ENCODE peak calls at places on chromosomes 5 and 9, in six cellular contexts. P is A549, Z is K562, O is endothelial cell of umbilical vein, J is GM12878, G is HepG2. H is an unnamed sample.

GRCh38 chr5:56829137-56829536 is 13.8 kb downstream of the MAP3K1 start:
- DNase-seq in J (no peak), P (no peak), G (no peak), Z (no peak), O (no peak), H (peak)

GRCh38 chr5:35248843-35249780 is 18.8 kb upstream of the PRLR start:
- DNase-seq in J (no peak), O (no peak), G (no peak), Z (no peak), P (no peak), H (no peak)

GRCh38 chr9:133403766-133404439 is 13.9 kb downstream of the REXO4 start:
- DNase-seq in P (peak), J (no peak), O (peak), G (peak), Z (peak), H (peak)

GRCh38 chr9:137049544-137050449 is 3.8 kb upstream of the NPDC1 start:
- DNase-seq in O (peak), G (no peak), J (no peak), Z (peak), P (peak), H (peak)

GRCh38 chr5:91390268-91390667 is 7.2 kb upstream of the ARRDC3 start:
- DNase-seq in P (no peak), O (no peak), J (no peak), G (no peak), Z (no peak), H (no peak)

GRCh38 chr9:99822096-99822595 is 461 bp downstream of the NR4A3 start:
- DNase-seq in P (no peak), J (no peak), O (no peak), G (no peak), Z (no peak), H (peak)

GRCh38 chr5:131270809-131271208 is 7.0 kb downstream of the CDC42SE2 start:
- DNase-seq in O (no peak), P (no peak), Z (no peak), G (no peak), J (no peak), H (no peak)

GRCh38 chr9:33130501-33130900 is 36.6 kb downstream of the B4GALT1 start:
- DNase-seq in Z (no peak), J (no peak), G (no peak), P (no peak), O (peak), H (peak)

GRCh38 chr9:101571114-101571513 is 23.7 kb downstream of the PPP3R2 start:
- DNase-seq in G (no peak), P (no peak), O (no peak), J (no peak), Z (no peak), H (no peak)

GRCh38 chr9:100670719-100671118 is 92.8 kb downstream of the CAVIN4 start:
- DNase-seq in P (no peak), Z (no peak), J (no peak), G (no peak), O (no peak), H (no peak)

GRCh38 chr9:4366649-4367330 is 66.9 kb upstream of the GLIS3 start:
- DNase-seq in O (peak), G (peak), Z (peak), P (peak), J (no peak), H (peak)

GRCh38 chr5:57179262-57179960 is 5.6 kb downstream of the GPBP1 start:
- DNase-seq in P (no peak), G (no peak), O (no peak), J (no peak), Z (no peak), H (no peak)

GRCh38 chr9:116494815-116495634 is 192.1 kb upstream of the TRIM32 start:
- DNase-seq in P (peak), J (no peak), G (peak), O (no peak), Z (peak), H (peak)

GRCh38 chr5:119532637-119533036 is 80.3 kb downstream of the HSD17B4 start:
- DNase-seq in Z (no peak), G (no peak), P (no peak), O (peak), J (no peak), H (no peak)

GRCh38 chr5:160260006-160260775 is 30.9 kb downstream of the FABP6 start:
- DNase-seq in G (no peak), Z (no peak), O (no peak), J (no peak), P (no peak), H (no peak)

GRCh38 chr5:57937501-57937900 is 454.9 kb upstream of the ACTBL2 start:
- DNase-seq in Z (no peak), G (no peak), J (no peak), P (no peak), O (no peak), H (no peak)

GRCh38 chr9:36040271-36040925 is 3.7 kb downstream of the RECK start:
- DNase-seq in P (no peak), O (peak), G (no peak), Z (no peak), J (no peak), H (no peak)

GRCh38 chr9:1460143-1460769 is 410.1 kb downstream of the DMRT2 start:
- DNase-seq in P (peak), O (no peak), Z (no peak), G (peak), J (peak), H (peak)

GRCh38 chr9:4327504-4328191 is 27.8 kb upstream of the GLIS3 start:
- DNase-seq in J (no peak), P (no peak), G (no peak), O (peak), Z (no peak), H (peak)

GRCh38 chr9:2923810-2924768 is 80.2 kb upstream of the PUM3 start:
- DNase-seq in Z (no peak), P (no peak), J (no peak), O (no peak), G (no peak), H (peak)

GRCh38 chr5:175712681-175713085 is 54.8 kb downstream of the HRH2 start:
- DNase-seq in Z (no peak), P (no peak), J (no peak), O (no peak), G (no peak), H (peak)

GRCh38 chr9:35350212-35350611 is 139.7 kb upstream of the RUSC2 start:
- DNase-seq in O (no peak), P (no peak), J (no peak), Z (no peak), G (no peak), H (no peak)

DNA sequence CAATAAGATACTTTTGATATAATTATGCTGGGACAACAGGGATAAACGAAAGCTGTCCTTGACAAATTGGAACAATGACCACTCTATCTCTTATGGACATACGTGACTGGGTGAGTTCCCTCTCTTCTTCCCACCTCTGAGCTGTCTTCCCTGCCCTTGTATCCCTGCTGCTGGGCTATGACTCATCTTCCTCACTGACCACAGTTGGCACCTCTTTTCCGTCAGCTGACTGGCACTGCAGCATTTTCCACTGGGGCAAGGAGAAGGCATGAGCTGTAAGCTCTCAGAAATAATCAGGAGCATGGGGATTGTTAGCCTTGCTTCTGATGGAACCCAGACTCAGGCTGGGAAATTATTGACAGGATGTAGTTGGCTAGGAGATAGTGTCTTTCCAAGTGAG is 48.7 kb downstream of the PCSK1 start:
- DNase-seq in O (peak), P (peak), J (no peak), Z (no peak), G (peak), H (no peak)
- TF ChIP-seq MYC in O (no peak), P (no peak), J (no peak), Z (no peak), G (no peak), H (no peak)

GRCh38 chr5:10902145-10902544 is 141.1 kb upstream of the DAP start:
- DNase-seq in P (no peak), G (no peak), J (no peak), O (peak), Z (no peak), H (no peak)
- TF ChIP-seq MYC in P (no peak), G (no peak), J (no peak), O (no peak), Z (no peak), H (no peak)

DNA sequence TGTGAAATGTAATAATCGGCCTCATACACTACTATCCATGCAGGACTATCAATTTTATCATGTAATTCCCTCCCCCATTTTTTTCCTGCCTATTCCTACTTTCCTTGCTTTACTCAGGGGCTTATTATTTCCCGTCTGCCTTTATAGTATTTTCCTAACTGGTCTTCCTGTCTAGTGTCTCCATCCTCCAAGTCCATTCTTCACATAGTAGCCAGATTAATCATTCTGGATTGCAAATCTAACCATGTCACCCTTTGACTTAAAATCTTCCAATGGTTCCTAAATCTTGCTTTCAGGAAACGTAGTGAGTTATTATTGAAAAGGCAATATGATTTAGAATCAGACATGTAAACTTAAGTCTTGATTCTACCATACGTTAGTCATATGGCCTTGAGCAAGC is 307.4 kb upstream of the HAPLN1 start:
- DNase-seq in O (peak), J (no peak), P (no peak), Z (no peak), G (no peak), H (no peak)
- TF ChIP-seq MYC in O (no peak), J (no peak), P (no peak), Z (no peak), G (no peak), H (no peak)

DNA sequence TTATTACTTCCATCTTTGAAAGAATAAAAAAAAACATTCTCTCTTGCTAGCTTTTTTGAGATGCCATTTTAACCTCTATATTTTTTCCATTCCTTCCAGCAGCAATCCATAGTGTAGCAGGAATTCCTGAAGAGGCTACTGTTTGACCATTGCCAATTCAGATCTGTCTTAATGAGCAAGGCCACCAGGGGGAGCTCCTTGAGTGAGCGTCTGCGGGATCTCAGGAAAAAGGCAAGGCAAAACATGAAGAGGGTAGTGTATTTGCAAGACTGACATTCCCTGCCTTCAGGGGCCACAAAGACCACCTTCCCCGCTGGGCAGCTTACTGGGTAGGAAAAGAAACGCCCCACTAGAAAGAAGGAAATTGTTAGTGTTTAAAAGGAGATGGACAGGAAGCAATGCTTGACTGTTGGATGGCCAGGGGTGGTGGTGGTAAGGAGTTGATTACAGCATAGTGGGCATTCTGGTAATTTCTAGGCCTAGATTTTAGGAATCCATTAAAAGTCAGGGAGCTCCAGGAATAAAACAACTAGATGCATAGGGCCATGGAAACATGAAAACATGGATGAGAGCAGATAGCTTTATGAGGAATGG is 206.6 kb upstream of the HAPLN1 start:
- DNase-seq in Z (peak), J (no peak), G (peak), P (peak), O (peak), H (peak)
- TF ChIP-seq MYC in Z (no peak), J (no peak), G (no peak), P (no peak), O (no peak), H (no peak)